ENCODE peak calls at places on chromosomes 2 and 18, in eight cellular contexts. O is psoas muscle, D is esophagus muscularis mucosa, P is tibial nerve, B is A673, X is iPS DF 6.9, M is fibroblast of lung, T is HepG2. W is an unnamed sample. For H3K36me3, the result is how much of the 10 kb centered on the place peaks cover.

GRCh38 chr2:56168163-56168562 is 15.6 kb upstream of the CCDC85A start:
- DNase-seq in O (no peak), D (no peak), P (no peak), B (no peak), X (no peak), M (peak), T (no peak), W (no peak)

GRCh38 chr2:72623481-72623880 is 202.4 kb downstream of the EXOC6B start:
- DNase-seq in O (no peak), D (no peak), P (no peak), B (no peak), X (no peak), M (peak), T (no peak), W (no peak)

GRCh38 chr18:9719421-9719981 is 11.4 kb downstream of the RAB31 start:
- DNase-seq in O (no peak), D (no peak), P (no peak), B (peak), X (no peak), M (peak), T (no peak), W (no peak)

GRCh38 chr2:229220254-229220653 is 50.8 kb downstream of the PID1 start:
- DNase-seq in O (no peak), D (no peak), P (no peak), B (no peak), X (no peak), M (no peak), T (no peak), W (no peak)

GRCh38 chr2:176103634-176104337 is 3.3 kb upstream of the HOXD11 start:
- DNase-seq in O (no peak), D (no peak), P (no peak), B (peak), X (no peak), M (no peak), T (no peak), W (no peak)

GRCh38 chr2:111704246-111704645 is 179.7 kb downstream of the ANAPC1 start:
- DNase-seq in O (no peak), D (no peak), P (no peak), B (no peak), X (no peak), M (peak), T (peak), W (no peak)

GRCh38 chr2:16254356-16254965 is 314.1 kb downstream of the MYCN start:
- DNase-seq in O (no peak), D (no peak), P (no peak), B (no peak), X (no peak), M (no peak), T (no peak), W (peak)

GRCh38 chr2:7037340-7038333 is 120.4 kb downstream of the RNF144A start:
- DNase-seq in O (peak), D (no peak), P (peak), B (peak), X (peak), M (peak), T (peak), W (no peak)

GRCh38 chr18:79856119-79857080 is 58.7 kb downstream of the KCNG2 start:
- DNase-seq in O (no peak), D (peak), P (no peak), B (peak), X (peak), M (peak), T (no peak), W (peak)

GRCh38 chr18:6409933-6410332 is 4.8 kb downstream of the L3MBTL4 start:
- DNase-seq in O (no peak), D (no peak), P (no peak), B (no peak), X (no peak), M (no peak), T (no peak), W (no peak)

GRCh38 chr2:8324164-8324848 is 357.6 kb upstream of the ID2 start:
- DNase-seq in O (no peak), D (no peak), P (no peak), B (no peak), X (no peak), M (no peak), T (no peak), W (no peak)

GRCh38 chr2:239195318-239195871 is 205.4 kb downstream of the HDAC4 start:
- DNase-seq in O (no peak), D (no peak), P (no peak), B (no peak), X (no peak), M (peak), T (no peak), W (no peak)

GRCh38 chr2:40625849-40626248 is 174.0 kb upstream of the SLC8A1 start:
- DNase-seq in O (no peak), D (no peak), P (no peak), B (no peak), X (no peak), M (peak), T (no peak), W (no peak)

GRCh38 chr2:120834206-120834605 is 98.5 kb downstream of the GLI2 start:
- DNase-seq in O (no peak), D (no peak), P (no peak), B (no peak), X (no peak), M (no peak), T (no peak), W (no peak)

GRCh38 chr18:24176727-24177416 is 38.0 kb downstream of the CABYR start:
- DNase-seq in O (peak), D (no peak), P (peak), B (peak), X (peak), M (peak), T (peak), W (no peak)

GRCh38 chr2:222769446-222769845 is 91.4 kb upstream of the ACSL3 start:
- DNase-seq in O (no peak), D (no peak), P (no peak), B (no peak), X (no peak), M (no peak), T (no peak), W (no peak)

GRCh38 chr18:7116832-7117389 is 686 bp downstream of the LAMA1 start:
- DNase-seq in O (peak), D (no peak), P (no peak), B (no peak), X (no peak), M (peak), T (no peak), W (no peak)

GRCh38 chr2:217742837-217743236 is 260.0 kb downstream of the TNS1 start:
- DNase-seq in O (no peak), D (peak), P (no peak), B (no peak), X (no peak), M (no peak), T (no peak), W (peak)

GRCh38 chr18:9996104-9996503 is 82.3 kb downstream of the VAPA start:
- DNase-seq in O (no peak), D (peak), P (no peak), B (no peak), X (no peak), M (no peak), T (no peak), W (no peak)

GRCh38 chr18:74132201-74132600 is 15.4 kb downstream of the FBXO15 start:
- DNase-seq in O (no peak), D (no peak), P (no peak), B (no peak), X (no peak), M (no peak), T (no peak), W (no peak)

GRCh38 chr2:133062946-133063345 is 392.9 kb upstream of the LYPD1 start:
- DNase-seq in O (no peak), D (no peak), P (no peak), B (peak), X (no peak), M (peak), T (no peak), W (no peak)

GRCh38 chr2:237025090-237025865 is 60.4 kb upstream of the COPS8 start:
- DNase-seq in O (peak), D (no peak), P (peak), B (no peak), X (no peak), M (peak), T (peak), W (peak)

GRCh38 chr2:74181739-74182138 is 3.1 kb upstream of the MOB1A start:
- DNase-seq in O (no peak), D (no peak), P (no peak), B (no peak), X (no peak), M (no peak), T (no peak), W (no peak)

GRCh38 chr2:44367591-44367990 is 5.8 kb downstream of the CAMKMT start:
- DNase-seq in O (no peak), D (no peak), P (no peak), B (no peak), X (no peak), M (no peak), T (no peak), W (no peak)

GRCh38 chr18:9750606-9751304 is 42.7 kb downstream of the RAB31 start:
- DNase-seq in O (no peak), D (peak), P (no peak), B (no peak), X (no peak), M (no peak), T (no peak), W (no peak)

GRCh38 chr2:158346041-158346440 is 110.5 kb downstream of the CCDC148 start:
- DNase-seq in O (no peak), D (no peak), P (no peak), B (no peak), X (no peak), M (no peak), T (no peak), W (no peak)

GRCh38 chr2:184835081-184835728 is 236.9 kb downstream of the ZNF804A start:
- DNase-seq in O (no peak), D (no peak), P (no peak), B (no peak), X (no peak), M (peak), T (peak), W (no peak)

GRCh38 chr2:142495141-142495540 is 364.3 kb upstream of the LRP1B start:
- DNase-seq in O (no peak), D (no peak), P (no peak), B (no peak), X (no peak), M (no peak), T (no peak), W (no peak)

GRCh38 chr2:134762508-134762907 is 43.7 kb upstream of the TMEM163 start:
- DNase-seq in O (no peak), D (no peak), P (no peak), B (no peak), X (no peak), M (peak), T (no peak), W (no peak)

GRCh38 chr2:42928692-42929576 is 136.6 kb upstream of the HAAO start:
- DNase-seq in O (no peak), D (no peak), P (no peak), B (peak), X (no peak), M (peak), T (peak), W (no peak)

GRCh38 chr2:64731746-64732145 is 78.0 kb upstream of the SERTAD2 start:
- DNase-seq in O (no peak), D (no peak), P (no peak), B (no peak), X (no peak), M (no peak), T (no peak), W (no peak)

GRCh38 chr18:32754508-32755263 is 18.1 kb downstream of the KLHL14 start:
- DNase-seq in O (no peak), D (no peak), P (no peak), B (peak), X (no peak), M (no peak), T (no peak), W (no peak)
- H3K36me3 ChIP-seq in O (under half), D (under half), P (under half), B (under half), X (under half), M (under half), T (under half), W (under half)

DNA sequence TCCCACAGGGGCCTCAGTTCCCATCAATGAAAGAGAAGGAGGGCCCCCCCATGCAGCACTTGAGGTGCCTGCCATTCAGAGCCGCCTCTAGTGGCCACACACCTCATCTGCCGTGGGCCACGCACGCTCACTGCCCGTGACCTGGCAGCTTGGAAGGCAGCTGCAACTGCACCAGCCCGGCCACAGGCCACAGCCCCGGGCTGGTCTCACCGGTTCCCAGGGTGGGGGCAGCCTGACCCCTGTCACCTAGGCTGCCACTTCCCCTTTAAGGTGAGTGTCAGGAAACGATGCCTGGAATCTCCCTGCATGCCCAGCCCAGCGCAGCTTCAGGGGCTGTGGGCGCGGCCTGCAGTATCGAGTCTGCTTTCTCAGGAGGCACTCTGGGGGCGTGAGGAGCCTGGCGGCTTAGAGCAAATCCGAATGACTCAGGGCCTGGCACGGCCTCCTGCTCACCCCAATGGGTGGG is 2.6 kb downstream of the MAB21L4 start:
- DNase-seq in O (no peak), D (no peak), P (no peak), B (peak), X (no peak), M (peak), T (no peak), W (no peak)
- H3K4me3 ChIP-seq in O (no peak), D (no peak), P (no peak), B (no peak), X (no peak), M (no peak), T (no peak), W (no peak)

DNA sequence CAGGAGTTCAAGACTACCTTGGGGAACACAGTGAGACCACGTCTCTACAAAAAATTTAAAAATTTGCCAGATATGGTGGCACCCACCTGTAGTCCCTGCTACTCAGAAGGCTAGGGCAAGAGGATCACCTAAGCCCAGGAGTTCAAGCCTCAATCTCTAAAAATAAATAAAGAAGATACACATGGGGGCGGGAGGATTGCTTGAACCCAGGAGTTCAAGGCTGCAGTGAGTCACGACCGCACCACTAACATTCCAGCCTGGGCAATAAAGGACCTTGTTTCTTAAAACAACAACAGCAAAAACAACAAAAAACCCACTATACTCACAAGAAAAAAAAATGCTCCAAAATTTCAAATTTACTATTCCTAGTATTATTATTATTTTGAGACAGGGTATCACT is 10.0 kb upstream of the ICA1L start:
- DNase-seq in O (no peak), D (no peak), P (no peak), B (no peak), X (no peak), M (no peak), T (peak), W (no peak)
- H3K36me3 ChIP-seq in O (half or more), D (under half), P (under half), B (under half), X (under half), M (under half), T (half or more), W (under half)

DNA sequence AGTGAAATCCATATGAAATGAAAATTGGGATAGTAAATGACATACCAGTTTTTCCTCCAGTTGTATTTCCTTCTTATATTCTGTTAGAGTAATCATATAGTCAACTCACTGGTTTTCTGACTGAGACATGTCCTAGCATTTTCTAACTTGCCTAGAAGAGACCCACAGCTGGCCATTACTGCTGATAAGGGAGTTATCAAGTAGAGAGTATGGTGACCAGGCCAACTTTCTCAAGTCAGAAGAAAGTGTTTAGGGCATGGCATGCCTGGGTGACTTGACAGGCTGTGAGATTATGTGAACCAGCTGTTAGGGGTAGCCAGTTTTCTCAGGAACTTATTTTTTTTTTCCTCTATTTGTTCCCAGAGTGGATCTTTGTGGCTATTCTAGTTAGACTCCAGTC is 81.2 kb downstream of the GPD2 start:
- DNase-seq in O (no peak), D (no peak), P (no peak), B (no peak), X (no peak), M (no peak), T (no peak), W (no peak)
- H3K4me3 ChIP-seq in O (no peak), D (no peak), P (no peak), B (no peak), X (no peak), M (no peak), T (no peak), W (no peak)

GRCh38 chr2:28401948-28402550 is 9.4 kb downstream of the FOSL2 start:
- DNase-seq in O (no peak), D (no peak), P (no peak), B (no peak), X (no peak), M (no peak), T (no peak), W (no peak)
- H3K36me3 ChIP-seq in O (half or more), D (half or more), P (under half), B (under half), X (under half), M (under half), T (half or more), W (half or more)

GRCh38 chr2:144339048-144339447 is 180.9 kb downstream of the ZEB2 start:
- DNase-seq in O (no peak), D (no peak), P (no peak), B (no peak), X (no peak), M (no peak), T (no peak), W (no peak)

GRCh38 chr2:144341538-144341937 is 178.4 kb downstream of the ZEB2 start:
- DNase-seq in O (no peak), D (no peak), P (no peak), B (no peak), X (no peak), M (no peak), T (no peak), W (no peak)

GRCh38 chr2:144348846-144349245 is 171.1 kb downstream of the ZEB2 start:
- DNase-seq in O (no peak), D (no peak), P (no peak), B (no peak), X (no peak), M (no peak), T (no peak), W (no peak)

GRCh38 chr2:144346229-144346628 is 173.7 kb downstream of the ZEB2 start:
- DNase-seq in O (no peak), D (no peak), P (no peak), B (no peak), X (no peak), M (no peak), T (no peak), W (no peak)

DNA sequence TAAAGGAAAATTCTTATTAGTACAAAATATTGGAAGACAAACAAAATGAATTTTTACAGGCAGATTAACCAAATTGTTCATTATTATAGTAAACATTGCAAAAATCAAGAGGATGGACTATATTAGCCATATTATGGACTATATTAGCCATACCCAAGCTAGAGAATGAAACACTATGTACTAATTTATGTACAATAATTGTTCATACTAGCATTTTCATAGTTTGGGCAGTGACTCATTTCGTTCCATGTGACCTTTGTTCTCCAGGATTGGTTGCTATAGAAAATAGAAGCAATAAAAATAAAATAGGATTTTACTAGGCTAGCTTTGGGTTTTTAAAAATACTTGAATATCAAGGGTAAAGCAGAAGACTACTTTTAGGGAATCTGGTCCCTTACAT is 176.8 kb downstream of the ZEB2 start:
- DNase-seq in O (no peak), D (no peak), P (no peak), B (no peak), X (no peak), M (no peak), T (no peak), W (no peak)
- H3K4me3 ChIP-seq in O (no peak), D (no peak), P (no peak), B (no peak), X (no peak), M (no peak), T (no peak), W (no peak)

GRCh38 chr2:232415138-232415690 is 8.6 kb downstream of the ALPG start:
- DNase-seq in O (no peak), D (no peak), P (no peak), B (no peak), X (no peak), M (no peak), T (no peak), W (no peak)
- H3K36me3 ChIP-seq in O (under half), D (under half), P (under half), B (under half), X (under half), M (under half), T (under half), W (under half)